ENCODE peak calls at places on chromosomes 6 and 20, in ten cellular contexts. H is type B pancreatic cell, S is heart left ventricle, P is mammary epithelial cell, K is B cell, Y is pancreas, Z is choroid plexus epithelial cell, N is psoas muscle, W is AG10803, D is neural progenitor cell. J is an unnamed sample.

GRCh38 chr20:35892871-35893270 is 61.4 kb downstream of the SCAND1 start:
- DNase-seq in W (no peak), N (no peak), K (no peak), S (no peak), D (no peak), P (no peak), Z (no peak), H (no peak), Y (no peak), J (no peak)

GRCh38 chr6:45310118-45310788 is 17.9 kb upstream of the RUNX2 start:
- DNase-seq in W (no peak), Z (no peak), P (no peak), H (no peak), D (no peak), S (no peak), Y (no peak), N (no peak), K (no peak), J (no peak)

GRCh38 chr6:41634657-41635056 is 3.6 kb upstream of the MDFI start:
- DNase-seq in P (no peak), S (no peak), H (no peak), D (peak; percentile 51), Y (no peak), W (no peak), N (no peak), Z (peak; percentile 74), K (no peak), J (no peak)

GRCh38 chr6:119241124-119241491 is 108.5 kb downstream of the MAN1A1 start:
- DNase-seq in Z (peak; percentile 69), S (no peak), W (peak; percentile 31), P (no peak), Y (no peak), D (no peak), N (no peak), H (no peak), K (no peak), J (no peak)

GRCh38 chr6:7590918-7591302 is 912 bp downstream of the SNRNP48 start:
- DNase-seq in Y (no peak), P (no peak), K (no peak), N (no peak), Z (peak; percentile 17), D (peak; percentile 30), S (peak; percentile 50), H (no peak), W (peak; percentile 29), J (no peak)

GRCh38 chr20:15005300-15005986 is 668.0 kb upstream of the FLRT3 start:
- DNase-seq in H (no peak), Y (no peak), N (no peak), W (no peak), Z (peak; percentile 90), P (peak; percentile 75), K (no peak), S (no peak), D (no peak), J (no peak)

GRCh38 chr6:130076512-130076911 is 58.1 kb downstream of the L3MBTL3 start:
- DNase-seq in D (no peak), Z (peak; percentile 55), W (peak; percentile 13), H (no peak), Y (no peak), N (no peak), K (no peak), P (no peak), S (no peak), J (no peak)

GRCh38 chr6:161111256-161111655 is 119.7 kb downstream of the MAP3K4 start:
- DNase-seq in D (no peak), K (no peak), H (no peak), P (no peak), W (no peak), S (no peak), Y (no peak), N (no peak), Z (no peak), J (no peak)

DNA sequence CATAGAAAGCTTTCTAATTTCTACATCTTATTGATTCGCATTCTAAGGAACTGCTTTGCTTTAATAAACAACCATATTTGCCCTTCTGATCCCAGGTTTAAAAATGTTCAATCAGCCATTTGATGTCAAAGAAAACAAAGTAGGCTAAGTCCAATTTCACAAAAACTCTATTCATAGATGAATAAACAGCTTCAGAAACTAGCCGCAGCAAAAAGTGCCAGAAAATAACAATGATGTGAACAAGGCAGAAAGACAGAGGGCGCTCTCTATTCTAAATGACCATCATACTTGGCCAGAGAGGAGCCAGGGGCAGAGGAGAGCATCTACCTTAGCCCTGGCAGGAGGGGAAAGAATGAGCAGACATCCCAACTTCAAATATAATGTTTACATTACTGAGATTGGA is 9.7 kb downstream of the CNKSR3 start:
- DNase-seq in D (peak; percentile 43), Y (no peak), N (no peak), P (no peak), K (no peak), W (no peak), H (no peak), Z (no peak), S (no peak), J (no peak)
- TF ChIP-seq CTCF in D (peak; percentile 69), Y (peak; percentile 21), N (no peak), P (peak; percentile 39), K (no peak), W (peak; percentile 30), H (peak; percentile 61), Z (peak; percentile 68), S (no peak), J (no peak)

GRCh38 chr6:13485923-13486557 is 1.4 kb downstream of the GFOD1 start:
- DNase-seq in K (peak; percentile 62), Y (peak; percentile 27), S (peak; percentile 52), N (peak; percentile 45), Z (peak; percentile 48), D (peak; percentile 61), W (peak; percentile 34), H (no peak), P (peak; percentile 61), J (peak; percentile 78)
- TF ChIP-seq CTCF in K (no peak), Y (no peak), S (no peak), N (no peak), Z (no peak), D (no peak), W (no peak), H (no peak), P (no peak), J (no peak)

GRCh38 chr20:55174172-55174571 is 698.8 kb downstream of the DOK5 start:
- DNase-seq in Y (no peak), D (no peak), K (no peak), P (peak; percentile 16), S (no peak), W (no peak), N (no peak), Z (no peak), H (no peak), J (no peak)
- TF ChIP-seq CTCF in Y (no peak), D (no peak), K (no peak), P (no peak), S (no peak), W (no peak), N (no peak), Z (no peak), H (no peak), J (no peak)

GRCh38 chr20:38169636-38170035 is 4.6 kb upstream of the TGM2 start:
- DNase-seq in N (no peak), D (no peak), W (no peak), S (no peak), Y (no peak), H (no peak), P (no peak), K (no peak), Z (no peak), J (no peak)

GRCh38 chr20:38168791-38169589 is 3.9 kb upstream of the TGM2 start:
- DNase-seq in P (peak; percentile 54), Y (no peak), Z (no peak), W (no peak), K (no peak), D (no peak), S (peak; percentile 41), N (peak; percentile 44), H (no peak), J (no peak)

GRCh38 chr20:38167466-38167850 is 2.4 kb upstream of the TGM2 start:
- DNase-seq in K (no peak), Z (no peak), S (no peak), H (no peak), Y (no peak), N (no peak), D (no peak), P (no peak), W (no peak), J (no peak)

GRCh38 chr20:38166707-38167233 is 1.7 kb upstream of the TGM2 start:
- DNase-seq in S (no peak), Y (no peak), N (no peak), Z (no peak), H (no peak), P (no peak), K (no peak), D (no peak), W (no peak), J (no peak)

GRCh38 chr20:38167851-38168760 is 3.0 kb upstream of the TGM2 start:
- DNase-seq in Z (peak; percentile 69), D (peak; percentile 29), W (peak; percentile 98), N (peak; percentile 88), K (no peak), P (peak; percentile 79), S (peak; percentile 74), Y (no peak), H (no peak), J (no peak)
- TF ChIP-seq CTCF in Z (no peak), D (no peak), W (no peak), N (no peak), K (no peak), P (no peak), S (no peak), Y (no peak), H (no peak), J (no peak)

DNA sequence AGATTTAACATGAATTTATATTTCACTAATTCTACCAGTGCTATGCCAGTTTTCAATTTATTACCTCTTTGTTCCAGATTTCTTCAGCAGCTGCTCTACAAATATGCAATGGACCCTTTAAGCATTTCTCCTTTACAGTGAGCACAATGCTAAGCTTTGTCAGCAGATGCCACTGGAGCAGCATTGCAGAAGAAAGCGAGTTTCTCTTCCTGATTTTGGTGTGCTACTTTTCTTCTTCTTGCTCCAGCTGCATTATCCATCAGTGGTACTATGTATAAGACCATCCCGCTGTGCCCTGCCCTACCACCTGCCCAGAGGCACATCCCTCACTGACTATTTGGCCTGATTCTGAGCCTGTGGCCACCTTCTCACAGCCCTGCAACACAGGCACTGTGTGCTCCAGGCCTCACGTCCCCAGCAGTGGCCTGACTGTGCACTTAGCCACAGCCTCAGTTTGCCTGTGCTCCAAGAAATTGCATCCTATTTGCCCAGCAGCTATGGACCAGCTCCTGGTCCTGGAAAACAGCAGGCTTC is 84.1 kb downstream of the TNFAIP3 start:
- DNase-seq in N (no peak), P (no peak), S (no peak), H (no peak), D (no peak), Z (no peak), Y (no peak), K (no peak), W (no peak), J (no peak)
- TF ChIP-seq CTCF in N (no peak), P (no peak), S (no peak), H (no peak), D (no peak), Z (no peak), Y (no peak), K (no peak), W (no peak), J (peak; percentile 5)

GRCh38 chr6:33746036-33746600 is 587 bp downstream of the IP6K3 start:
- DNase-seq in S (peak; percentile 83), Y (no peak), P (peak; percentile 20), Z (peak; percentile 76), H (no peak), K (no peak), D (peak; percentile 57), W (peak; percentile 53), N (peak; percentile 86), J (no peak)
- TF ChIP-seq CTCF in S (no peak), Y (no peak), P (no peak), Z (no peak), H (no peak), K (no peak), D (no peak), W (peak; percentile 14), N (no peak), J (no peak)

J was measured in GM20000.